ENCODE peak calls at places on chromosomes 7 and 10, in four cellular contexts. One of them, this sample, is unnamed. For H3K4me1, the result is how much of the 10 kb centered on the place peaks cover.

GRCh38 chr7:114822844-114823243 is 99.0 kb upstream of the MDFIC start:
- DNase-seq in IMR-90: no peak
- DNase-seq in mesendoderm: no peak
- DNase-seq in H9: no peak
- DNase-seq in this sample: no peak

GRCh38 chr10:75245354-75246001 is 9.7 kb upstream of the COMTD1 start:
- DNase-seq in H9: no peak
- DNase-seq in IMR-90: no peak
- DNase-seq in mesendoderm: no peak
- DNase-seq in this sample: no peak

GRCh38 chr7:42194218-42194617 is 42.8 kb downstream of the GLI3 start:
- DNase-seq in H9: no peak
- DNase-seq in mesendoderm: no peak
- DNase-seq in IMR-90: no peak
- DNase-seq in this sample: no peak

GRCh38 chr10:132421377-132422168 is 24.6 kb downstream of the PWWP2B start:
- DNase-seq in mesendoderm: no peak
- DNase-seq in H9: no peak
- DNase-seq in IMR-90: peak
- DNase-seq in this sample: no peak

GRCh38 chr7:51680594-51681409 is 364.2 kb upstream of the COBL start:
- DNase-seq in IMR-90: no peak
- DNase-seq in mesendoderm: no peak
- DNase-seq in H9: no peak
- DNase-seq in this sample: no peak

GRCh38 chr10:102713483-102713813 is 749 bp downstream of the ARL3 start:
- DNase-seq in mesendoderm: no peak
- DNase-seq in H9: no peak
- DNase-seq in IMR-90: peak
- DNase-seq in this sample: no peak

GRCh38 chr10:79328737-79329504 is 18.3 kb upstream of the PPIF start:
- DNase-seq in mesendoderm: peak
- DNase-seq in H9: no peak
- DNase-seq in IMR-90: peak
- DNase-seq in this sample: no peak

GRCh38 chr7:34392972-34393371 is 265.0 kb upstream of the NPSR1 start:
- DNase-seq in IMR-90: no peak
- DNase-seq in mesendoderm: peak
- DNase-seq in H9: no peak
- DNase-seq in this sample: no peak

GRCh38 chr7:7830122-7830878 is 111.9 kb upstream of the RPA3 start:
- DNase-seq in IMR-90: no peak
- DNase-seq in mesendoderm: peak
- DNase-seq in H9: no peak
- DNase-seq in this sample: no peak

GRCh38 chr10:131937832-131938231 is 37.0 kb downstream of the PPP2R2D start:
- DNase-seq in H9: no peak
- DNase-seq in IMR-90: no peak
- DNase-seq in mesendoderm: no peak
- DNase-seq in this sample: no peak

GRCh38 chr10:36675458-36675880 is 449.9 kb upstream of the ANKRD30A start:
- DNase-seq in IMR-90: peak
- DNase-seq in H9: no peak
- DNase-seq in mesendoderm: no peak
- DNase-seq in this sample: no peak

GRCh38 chr7:34128762-34129161 is 223.4 kb downstream of the BMPER start:
- DNase-seq in H9: no peak
- DNase-seq in IMR-90: peak
- DNase-seq in mesendoderm: no peak
- DNase-seq in this sample: no peak

GRCh38 chr7:80231719-80232118 is 97.1 kb downstream of the GNAI1 start:
- DNase-seq in H9: no peak
- DNase-seq in IMR-90: peak
- DNase-seq in mesendoderm: no peak
- DNase-seq in this sample: no peak

GRCh38 chr10:7107287-7107686 is 303.5 kb downstream of the SFMBT2 start:
- DNase-seq in IMR-90: peak
- DNase-seq in H9: no peak
- DNase-seq in mesendoderm: no peak
- DNase-seq in this sample: no peak

GRCh38 chr7:149872419-149873073 is 1.2 kb upstream of the ATP6V0E2 start:
- DNase-seq in mesendoderm: peak
- DNase-seq in IMR-90: peak
- DNase-seq in H9: peak
- DNase-seq in this sample: no peak

GRCh38 chr10:6056411-6057135 is 5.6 kb downstream of the IL2RA start:
- DNase-seq in IMR-90: no peak
- DNase-seq in H9: peak
- DNase-seq in mesendoderm: no peak
- DNase-seq in this sample: no peak

GRCh38 chr7:50436133-50436802 is 13.9 kb downstream of the FIGNL1 start:
- DNase-seq in IMR-90: peak
- DNase-seq in mesendoderm: peak
- DNase-seq in H9: no peak
- DNase-seq in this sample: no peak

GRCh38 chr10:117616179-117616578 is 73.6 kb downstream of the EMX2 start:
- DNase-seq in mesendoderm: no peak
- DNase-seq in IMR-90: no peak
- DNase-seq in H9: no peak
- DNase-seq in this sample: no peak

GRCh38 chr10:33459597-33459996 is 125.1 kb upstream of the NRP1 start:
- DNase-seq in H9: no peak
- DNase-seq in IMR-90: peak
- DNase-seq in mesendoderm: no peak
- DNase-seq in this sample: no peak

GRCh38 chr10:62640386-62640785 is 164.1 kb upstream of the ADO start:
- DNase-seq in IMR-90: peak
- DNase-seq in H9: no peak
- DNase-seq in mesendoderm: no peak
- DNase-seq in this sample: no peak

GRCh38 chr10:91077549-91078017 is 142.9 kb upstream of the PCGF5 start:
- DNase-seq in mesendoderm: no peak
- DNase-seq in IMR-90: peak
- DNase-seq in H9: no peak
- DNase-seq in this sample: no peak

GRCh38 chr10:95517536-95518454 is 43.4 kb downstream of the SORBS1 start:
- DNase-seq in IMR-90: peak
- DNase-seq in H9: no peak
- DNase-seq in mesendoderm: no peak
- DNase-seq in this sample: no peak

GRCh38 chr10:47253651-47254375 is 46.2 kb upstream of the GDF10 start:
- DNase-seq in mesendoderm: peak
- DNase-seq in IMR-90: peak
- DNase-seq in H9: no peak
- DNase-seq in this sample: no peak

GRCh38 chr7:31716355-31716754 is 29.3 kb downstream of the PPP1R17 start:
- DNase-seq in mesendoderm: no peak
- DNase-seq in H9: no peak
- DNase-seq in IMR-90: no peak
- DNase-seq in this sample: no peak

GRCh38 chr10:129759214-129760002 is 204.7 kb downstream of the EBF3 start:
- DNase-seq in H9: peak
- DNase-seq in IMR-90: no peak
- DNase-seq in mesendoderm: no peak
- DNase-seq in this sample: no peak

GRCh38 chr7:67463983-67464382 is 467.4 kb downstream of the TYW1 start:
- DNase-seq in IMR-90: no peak
- DNase-seq in H9: no peak
- DNase-seq in mesendoderm: no peak
- DNase-seq in this sample: no peak

GRCh38 chr7:1569016-1569415 is 816 bp downstream of the PSMG3 start:
- DNase-seq in H9: no peak
- DNase-seq in mesendoderm: no peak
- DNase-seq in IMR-90: peak
- DNase-seq in this sample: no peak

GRCh38 chr10:93437946-93438795 is 44.0 kb downstream of the MYOF start:
- DNase-seq in mesendoderm: peak
- DNase-seq in H9: peak
- DNase-seq in IMR-90: peak
- DNase-seq in this sample: no peak

GRCh38 chr7:97377713-97378112 is 260.2 kb downstream of the SDHAF3 start:
- DNase-seq in mesendoderm: no peak
- DNase-seq in IMR-90: no peak
- DNase-seq in H9: no peak
- DNase-seq in this sample: no peak

GRCh38 chr10:132047575-132048293 is 18.0 kb upstream of the JAKMIP3 start:
- DNase-seq in IMR-90: no peak
- DNase-seq in H9: no peak
- DNase-seq in mesendoderm: no peak
- DNase-seq in this sample: no peak

GRCh38 chr7:27241189-27242045 is 1.2 kb upstream of the EVX1 start:
- DNase-seq in mesendoderm: peak
- DNase-seq in H9: peak
- DNase-seq in IMR-90: no peak
- DNase-seq in this sample: no peak

GRCh38 chr10:108393111-108393510 is 1228.6 kb upstream of the SORCS1 start:
- DNase-seq in H9: no peak
- DNase-seq in mesendoderm: no peak
- DNase-seq in IMR-90: peak
- DNase-seq in this sample: no peak

GRCh38 chr7:36116347-36117200 is 36.5 kb upstream of the EEPD1 start:
- DNase-seq in H9: no peak
- DNase-seq in mesendoderm: no peak
- DNase-seq in IMR-90: no peak
- DNase-seq in this sample: no peak
- H3K9ac ChIP-seq in H9: no peak
- H3K9ac ChIP-seq in mesendoderm: no peak
- H3K9ac ChIP-seq in IMR-90: peak
- H3K9ac ChIP-seq in this sample: no peak

DNA sequence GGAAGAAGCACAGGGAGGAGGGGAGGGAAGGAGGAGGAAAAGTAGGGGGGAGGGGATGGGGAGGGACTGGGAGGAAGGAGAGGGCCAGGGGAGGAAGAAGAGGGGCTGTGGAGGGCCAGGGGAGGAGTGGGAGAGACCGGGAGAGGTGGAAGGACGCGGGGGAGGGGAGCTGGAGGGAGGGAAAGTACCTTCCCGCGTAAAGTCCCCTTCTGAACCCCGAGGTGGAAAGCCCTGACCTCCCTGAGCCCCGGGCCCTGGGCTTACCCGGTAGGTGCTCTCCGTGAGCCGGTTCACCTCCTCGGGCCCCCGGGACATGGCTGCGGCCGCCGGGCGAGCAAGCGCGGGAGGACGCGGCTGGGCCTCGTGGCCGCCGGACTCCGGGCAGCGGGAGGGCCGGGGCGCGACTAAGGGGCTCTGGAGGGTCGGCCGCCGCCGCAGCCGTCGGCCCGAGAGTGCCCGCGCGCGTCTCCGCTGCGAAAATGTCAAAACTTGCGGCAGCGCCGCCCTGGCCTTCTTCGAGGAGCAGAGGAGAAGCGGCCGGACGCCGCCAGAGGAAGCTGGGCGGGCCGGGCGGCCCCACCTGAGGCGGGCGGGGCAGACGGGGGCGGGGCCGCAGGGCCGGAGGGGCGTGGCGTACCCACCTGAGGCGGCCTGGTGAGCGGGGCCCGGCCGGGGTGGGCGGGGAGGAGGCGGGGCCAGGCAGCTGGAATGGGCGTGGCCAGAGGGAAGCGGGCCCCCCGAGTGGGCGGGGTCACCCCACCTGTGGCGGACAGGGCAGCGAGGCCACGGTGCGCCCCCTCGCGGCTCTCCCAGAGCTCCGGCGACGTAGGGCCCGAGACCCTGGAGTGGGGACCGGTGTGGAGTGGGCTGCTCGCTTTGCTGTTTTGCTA is at the start of gene BAIAP2L1:
- DNase-seq in mesendoderm: peak
- DNase-seq in IMR-90: peak
- DNase-seq in H9: peak
- DNase-seq in this sample: peak
- H2AK5ac ChIP-seq in mesendoderm: no peak
- H2AK5ac ChIP-seq in IMR-90: peak
- H2AK5ac ChIP-seq in H9: no peak
- H2AK5ac ChIP-seq in this sample: peak

GRCh38 chr10:122468220-122468922 is 7.0 kb downstream of the HTRA1 start:
- DNase-seq in IMR-90: no peak
- DNase-seq in H9: no peak
- DNase-seq in mesendoderm: no peak
- DNase-seq in this sample: no peak

GRCh38 chr10:122465401-122465800 is 4.0 kb downstream of the HTRA1 start:
- DNase-seq in H9: no peak
- DNase-seq in mesendoderm: no peak
- DNase-seq in IMR-90: no peak
- DNase-seq in this sample: no peak

GRCh38 chr10:122468923-122469781 is 7.8 kb downstream of the HTRA1 start:
- DNase-seq in H9: no peak
- DNase-seq in IMR-90: peak
- DNase-seq in mesendoderm: no peak
- DNase-seq in this sample: no peak

GRCh38 chr10:122464575-122464974 is 3.2 kb downstream of the HTRA1 start:
- DNase-seq in IMR-90: no peak
- DNase-seq in H9: no peak
- DNase-seq in mesendoderm: no peak
- DNase-seq in this sample: no peak

GRCh38 chr10:122466866-122467470 is 5.6 kb downstream of the HTRA1 start:
- DNase-seq in mesendoderm: no peak
- DNase-seq in IMR-90: no peak
- DNase-seq in H9: no peak
- DNase-seq in this sample: no peak
- H3K4me1 ChIP-seq in mesendoderm: under half
- H3K4me1 ChIP-seq in IMR-90: under half
- H3K4me1 ChIP-seq in H9: under half
- H3K4me1 ChIP-seq in this sample: under half

GRCh38 chr7:56124981-56125380 is 8.8 kb upstream of the NUPR2 start:
- DNase-seq in IMR-90: no peak
- DNase-seq in H9: no peak
- DNase-seq in mesendoderm: no peak
- DNase-seq in this sample: no peak
- H3K9ac ChIP-seq in IMR-90: no peak
- H3K9ac ChIP-seq in H9: no peak
- H3K9ac ChIP-seq in mesendoderm: no peak
- H3K9ac ChIP-seq in this sample: no peak

GRCh38 chr7:128763541-128763940 is 12.1 kb downstream of the OPN1SW start:
- DNase-seq in mesendoderm: no peak
- DNase-seq in H9: no peak
- DNase-seq in IMR-90: no peak
- DNase-seq in this sample: no peak
- H2AK5ac ChIP-seq in mesendoderm: no peak
- H2AK5ac ChIP-seq in H9: no peak
- H2AK5ac ChIP-seq in IMR-90: no peak
- H2AK5ac ChIP-seq in this sample: no peak

GRCh38 chr10:110865184-110865803 is 6.4 kb upstream of the PDCD4 start:
- DNase-seq in mesendoderm: no peak
- DNase-seq in H9: no peak
- DNase-seq in IMR-90: peak
- DNase-seq in this sample: peak

GRCh38 chr10:110863361-110863760 is 8.4 kb upstream of the PDCD4 start:
- DNase-seq in IMR-90: no peak
- DNase-seq in H9: no peak
- DNase-seq in mesendoderm: no peak
- DNase-seq in this sample: no peak

GRCh38 chr10:110864662-110865140 is 7.0 kb upstream of the PDCD4 start:
- DNase-seq in mesendoderm: no peak
- DNase-seq in IMR-90: no peak
- DNase-seq in H9: no peak
- DNase-seq in this sample: no peak

GRCh38 chr10:110862961-110863360 is 8.8 kb upstream of the PDCD4 start:
- DNase-seq in H9: no peak
- DNase-seq in IMR-90: no peak
- DNase-seq in mesendoderm: no peak
- DNase-seq in this sample: no peak

GRCh38 chr10:110863956-110864355 is 7.8 kb upstream of the PDCD4 start:
- DNase-seq in IMR-90: no peak
- DNase-seq in H9: no peak
- DNase-seq in mesendoderm: no peak
- DNase-seq in this sample: no peak
- H3K4me1 ChIP-seq in IMR-90: under half
- H3K4me1 ChIP-seq in H9: under half
- H3K4me1 ChIP-seq in mesendoderm: under half
- H3K4me1 ChIP-seq in this sample: under half